ENCODE peak calls at places on chromosomes 13 and 19, in five cellular contexts. R is mesendoderm, F is neuronal stem cell, S is neural progenitor cell, Q is PC-3. V is an unnamed sample.

GRCh38 chr19:46813570-46814358 is 25.4 kb upstream of the SLC1A5 start:
- DNase-seq in Q (peak), S (no peak), F (no peak), R (no peak), V (peak)

GRCh38 chr13:76025392-76025791 is 389.3 kb downstream of the LMO7 start:
- DNase-seq in S (no peak), R (no peak), Q (no peak), F (no peak), V (no peak)

GRCh38 chr13:87130401-87130800 is 540.8 kb upstream of the SLITRK5 start:
- DNase-seq in Q (no peak), R (no peak), S (no peak), F (no peak), V (no peak)

GRCh38 chr19:41995959-41996797 is 2.1 kb upstream of the ATP1A3 start:
- DNase-seq in Q (no peak), F (peak), S (peak), R (peak), V (no peak)

GRCh38 chr13:79631260-79631659 is 150.3 kb downstream of the NDFIP2 start:
- DNase-seq in Q (peak), R (peak), S (no peak), F (no peak), V (no peak)

GRCh38 chr19:40348125-40348913 is at the start of the genes C19orf47 and PLD3:
- DNase-seq in S (peak), Q (peak), F (peak), R (peak), V (peak)

GRCh38 chr13:99392806-99393135 is 85.6 kb upstream of the GPR183 start:
- DNase-seq in R (no peak), Q (no peak), F (no peak), S (no peak), V (no peak)

GRCh38 chr19:45340232-45340898 is at the start of gene KLC3:
- DNase-seq in R (peak), Q (peak), S (peak), F (no peak), V (peak)

GRCh38 chr13:104171132-104171531 is 1104.9 kb upstream of the SLC10A2 start:
- DNase-seq in R (no peak), F (no peak), S (no peak), Q (no peak), V (no peak)

GRCh38 chr13:27821566-27821965 is 29.3 kb downstream of the GSX1 start:
- DNase-seq in R (no peak), S (peak), F (no peak), Q (no peak), V (no peak)

GRCh38 chr13:73531014-73531413 is 472.2 kb downstream of the KLF5 start:
- DNase-seq in Q (no peak), F (no peak), R (no peak), S (no peak), V (no peak)

GRCh38 chr13:24740014-24740890 is 23.7 kb upstream of the RNF17 start:
- DNase-seq in Q (no peak), S (no peak), F (no peak), R (no peak), V (no peak)

GRCh38 chr13:27170521-27171243 is 929 bp downstream of the USP12 start:
- DNase-seq in S (peak), R (peak), Q (peak), F (peak), V (peak)

GRCh38 chr19:56138069-56138468 is 3.0 kb upstream of the ZNF444 start:
- DNase-seq in S (no peak), R (no peak), Q (peak), F (no peak), V (no peak)

GRCh38 chr13:73335226-73335625 is 276.4 kb downstream of the KLF5 start:
- DNase-seq in Q (peak), R (no peak), S (no peak), F (no peak), V (no peak)

GRCh38 chr13:23902975-23903905 is 5.9 kb upstream of the C1QTNF9B start:
- DNase-seq in Q (no peak), F (no peak), S (peak), R (no peak), V (no peak)

GRCh38 chr13:30739646-30740642 is 4.6 kb downstream of the ALOX5AP start:
- DNase-seq in S (peak), F (no peak), R (peak), Q (peak), V (no peak)

GRCh38 chr13:50085063-50085462 is 69.8 kb downstream of the KCNRG start:
- DNase-seq in F (peak), R (peak), Q (peak), S (peak), V (no peak)

GRCh38 chr13:32086791-32087441 is 55.3 kb downstream of the FRY start:
- DNase-seq in Q (no peak), S (no peak), F (no peak), R (peak), V (no peak)

GRCh38 chr19:56167064-56167578 is 8.7 kb upstream of the GALP start:
- DNase-seq in S (peak), R (peak), F (peak), Q (peak), V (no peak)

GRCh38 chr13:85632526-85633215 is 166.5 kb downstream of the SLITRK6 start:
- DNase-seq in Q (no peak), R (no peak), F (no peak), S (no peak), V (no peak)

GRCh38 chr19:29871143-29871542 is 59.4 kb downstream of the CCNE1 start:
- DNase-seq in S (no peak), F (no peak), R (no peak), Q (no peak), V (no peak)

GRCh38 chr19:56341948-56342347 is 27.3 kb upstream of the ZSCAN5A start:
- DNase-seq in R (peak), F (no peak), Q (peak), S (peak), V (no peak)

GRCh38 chr13:27379694-27380596 is 44.5 kb upstream of the GTF3A start:
- DNase-seq in Q (peak), S (peak), R (peak), F (peak), V (peak)

GRCh38 chr19:55113570-55114039 is 3.8 kb downstream of the PPP1R12C start:
- DNase-seq in Q (no peak), S (peak), F (peak), R (peak), V (peak)

GRCh38 chr19:38583219-38583984 is 34.4 kb downstream of the MAP4K1 start:
- DNase-seq in Q (no peak), F (no peak), R (no peak), S (no peak), V (no peak)

GRCh38 chr19:19595171-19595701 is 23.3 kb downstream of the PBX4 start:
- DNase-seq in Q (peak), S (no peak), F (no peak), R (no peak), V (no peak)

GRCh38 chr13:73062368-73062767 is 3.6 kb downstream of the KLF5 start:
- DNase-seq in F (no peak), S (peak), R (no peak), Q (no peak), V (no peak)

GRCh38 chr13:32791545-32792172 is 205.4 kb downstream of the PDS5B start:
- DNase-seq in R (no peak), F (no peak), S (no peak), Q (peak), V (no peak)

GRCh38 chr19:49469828-49470614 is 4.0 kb upstream of the FLT3LG start:
- DNase-seq in R (no peak), Q (no peak), S (no peak), F (no peak), V (no peak)

GRCh38 chr19:49472936-49473335 is 1.1 kb upstream of the FLT3LG start:
- DNase-seq in S (no peak), Q (no peak), R (no peak), F (no peak), V (no peak)

GRCh38 chr19:49468746-49469447 is 5.1 kb upstream of the FLT3LG start:
- DNase-seq in Q (peak), F (no peak), R (peak), S (peak), V (peak)

GRCh38 chr19:49468199-49468598 is 5.8 kb upstream of the FLT3LG start:
- DNase-seq in F (no peak), R (no peak), Q (no peak), S (no peak), V (no peak)

DNA sequence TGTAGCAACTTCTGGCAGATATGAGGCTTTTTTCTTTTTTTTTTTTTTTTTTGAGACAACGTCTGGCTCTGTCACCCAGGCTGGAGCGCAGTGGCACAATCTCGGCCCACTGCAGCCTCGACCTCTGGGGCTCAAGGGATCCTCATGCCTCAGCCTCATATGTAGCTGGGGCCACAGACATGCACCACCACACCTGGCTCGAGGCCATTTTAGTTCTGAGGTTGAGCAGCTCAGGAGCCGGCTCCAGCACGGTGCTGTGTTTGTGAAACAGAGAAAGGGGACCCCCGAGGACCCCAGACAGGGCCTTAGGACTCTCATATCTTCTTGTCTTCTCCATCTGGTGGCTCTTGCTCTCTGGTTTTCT is 3.4 kb upstream of the FLT3LG start:
- DNase-seq in F (no peak), Q (no peak), R (no peak), S (no peak), V (no peak)
- H3K4me3 ChIP-seq in F (no peak), Q (no peak), R (no peak), S (no peak), V (no peak)

GRCh38 chr19:1055886-1056620 is 10.9 kb upstream of the ARHGAP45 start:
- DNase-seq in F (no peak), R (no peak), S (no peak), Q (no peak), V (no peak)
- H3K9ac ChIP-seq in F (no peak), R (no peak), S (no peak), Q (no peak), V (no peak)

GRCh38 chr19:6235031-6235951 is 44.5 kb downstream of the MLLT1 start:
- DNase-seq in F (no peak), Q (no peak), R (no peak), S (no peak), V (no peak)

GRCh38 chr19:6232567-6232966 is 47.2 kb downstream of the MLLT1 start:
- DNase-seq in Q (peak), S (no peak), F (no peak), R (no peak), V (no peak)

GRCh38 chr19:6233827-6234511 is 45.8 kb downstream of the MLLT1 start:
- DNase-seq in R (no peak), S (no peak), F (no peak), Q (no peak), V (no peak)

GRCh38 chr19:6234527-6234926 is 45.2 kb downstream of the MLLT1 start:
- DNase-seq in F (no peak), S (no peak), R (no peak), Q (no peak), V (no peak)

GRCh38 chr19:6233051-6233826 is 46.5 kb downstream of the MLLT1 start:
- DNase-seq in F (no peak), S (no peak), R (no peak), Q (no peak), V (no peak)
- H3K4me3 ChIP-seq in F (no peak), S (no peak), R (no peak), Q (no peak), V (no peak)

GRCh38 chr19:33174186-33174585 is 19.9 kb upstream of the LRP3 start:
- DNase-seq in R (no peak), S (no peak), F (no peak), Q (no peak), V (no peak)
- H3K9ac ChIP-seq in R (no peak), S (no peak), F (no peak), Q (no peak), V (no peak)

GRCh38 chr19:5182811-5183210 is 157.8 kb downstream of the PTPRS start:
- DNase-seq in F (no peak), S (no peak), R (no peak), Q (no peak), V (no peak)

GRCh38 chr19:5183616-5184015 is 157.0 kb downstream of the PTPRS start:
- DNase-seq in R (no peak), F (no peak), Q (no peak), S (no peak), V (no peak)

GRCh38 chr19:5181331-5181730 is 159.3 kb downstream of the PTPRS start:
- DNase-seq in F (no peak), Q (no peak), R (no peak), S (no peak), V (no peak)

GRCh38 chr19:5186293-5187050 is 154.1 kb downstream of the PTPRS start:
- DNase-seq in Q (no peak), R (no peak), F (no peak), S (no peak), V (no peak)

GRCh38 chr19:5184930-5185329 is 155.7 kb downstream of the PTPRS start:
- DNase-seq in R (no peak), F (no peak), Q (no peak), S (no peak), V (no peak)
- H3K4me3 ChIP-seq in R (no peak), F (no peak), Q (no peak), S (no peak), V (no peak)

GRCh38 chr19:13120817-13121216 is 2.8 kb downstream of the NACC1 start:
- DNase-seq in S (no peak), R (no peak), F (no peak), Q (no peak), V (no peak)
- H3K9ac ChIP-seq in S (no peak), R (peak), F (no peak), Q (no peak), V (no peak)

DNA sequence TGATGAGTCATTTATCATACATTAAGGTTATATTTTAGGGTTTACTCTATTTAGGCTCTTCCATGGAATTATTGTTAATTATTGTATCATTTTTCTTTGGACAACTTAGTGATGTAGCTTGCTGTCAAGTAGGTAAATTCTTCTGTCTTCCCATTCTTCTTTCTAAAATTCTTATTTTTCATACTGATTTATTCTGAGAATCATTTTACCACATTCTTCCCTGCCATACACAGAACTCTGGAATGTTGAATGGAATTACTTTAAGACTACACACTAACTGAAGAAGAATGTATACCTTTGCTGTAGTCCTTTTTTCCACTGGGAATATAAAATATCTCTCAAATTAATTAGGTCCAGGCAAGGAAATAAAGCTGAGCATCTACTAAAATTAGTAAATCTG is 24.5 kb upstream of the SLC7A1 start:
- DNase-seq in S (no peak), Q (no peak), F (no peak), R (no peak), V (no peak)
- H3K4me3 ChIP-seq in S (no peak), Q (no peak), F (no peak), R (no peak), V (no peak)

DNA sequence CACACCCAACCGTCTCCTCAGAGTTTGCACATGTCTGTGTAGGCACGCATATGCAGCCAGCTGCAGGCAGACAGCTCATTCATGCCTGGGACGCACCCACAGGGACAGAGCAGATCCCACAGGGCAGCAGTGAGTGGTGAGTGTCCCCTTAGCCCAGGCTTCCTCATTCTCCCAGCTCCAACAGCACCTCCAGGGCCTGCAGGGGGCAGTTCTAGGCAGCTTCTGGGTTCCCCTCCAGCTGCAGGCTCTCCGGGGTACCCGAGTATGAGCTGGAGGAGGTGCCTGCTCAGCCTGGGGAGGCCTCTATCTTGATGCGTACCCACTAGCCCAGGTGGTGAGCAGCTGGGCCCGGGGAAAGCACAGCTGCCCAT is 1.3 kb upstream of the SHANK1 start:
- DNase-seq in F (no peak), Q (peak), S (peak), R (no peak), V (no peak)
- H3K9ac ChIP-seq in F (no peak), Q (no peak), S (no peak), R (no peak), V (no peak)

DNA sequence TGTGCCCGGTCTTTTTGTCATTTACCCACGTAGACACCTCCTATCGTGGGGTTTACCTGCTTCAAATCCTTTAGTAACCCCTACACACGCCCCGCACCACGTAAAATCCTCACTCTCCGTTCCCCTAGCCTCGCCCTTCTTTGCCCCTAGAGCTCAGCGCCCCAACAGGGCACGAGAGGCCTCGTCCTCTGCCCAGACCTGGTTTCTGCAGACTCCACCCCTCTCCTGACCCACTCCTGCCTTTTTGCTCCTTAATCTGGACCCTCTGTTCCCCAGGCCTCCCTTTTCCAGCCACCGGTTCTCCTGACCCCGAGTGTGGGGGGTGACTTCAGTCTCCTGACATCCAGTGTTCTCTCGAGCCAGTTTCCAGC is 427 bp downstream of the ZNF528 start:
- DNase-seq in F (no peak), S (peak), R (no peak), Q (no peak), V (peak)
- H3K4me3 ChIP-seq in F (peak), S (peak), R (peak), Q (peak), V (peak)

V was measured in colonic mucosa.